ENCODE peak calls at places on chromosomes 1 and 21, in ten cellular contexts. One of them, this sample, is unnamed.

GRCh38 chr1:110056776-110057175 is 13.7 kb downstream of the ALX3 start:
- DNase-seq in sigmoid colon: no peak
- DNase-seq in ovary: no peak
- DNase-seq in K562: no peak
- DNase-seq in esophagus muscularis mucosa: no peak
- DNase-seq in tibial nerve: no peak
- DNase-seq in A549: no peak
- DNase-seq in upper lobe of left lung: no peak
- DNase-seq in transverse colon: peak; percentile 44
- DNase-seq in stomach: no peak
- DNase-seq in this sample: no peak

GRCh38 chr21:38479641-38480515 is 18.4 kb downstream of the ERG start:
- DNase-seq in stomach: no peak
- DNase-seq in K562: no peak
- DNase-seq in sigmoid colon: no peak
- DNase-seq in upper lobe of left lung: no peak
- DNase-seq in ovary: no peak
- DNase-seq in A549: no peak
- DNase-seq in transverse colon: no peak
- DNase-seq in tibial nerve: no peak
- DNase-seq in esophagus muscularis mucosa: no peak
- DNase-seq in this sample: no peak

GRCh38 chr21:29822064-29822463 is 117.7 kb downstream of the GRIK1 start:
- DNase-seq in tibial nerve: no peak
- DNase-seq in transverse colon: no peak
- DNase-seq in A549: no peak
- DNase-seq in ovary: no peak
- DNase-seq in stomach: no peak
- DNase-seq in K562: no peak
- DNase-seq in esophagus muscularis mucosa: no peak
- DNase-seq in sigmoid colon: no peak
- DNase-seq in upper lobe of left lung: no peak
- DNase-seq in this sample: no peak

GRCh38 chr1:37752213-37752582 is 12.7 kb downstream of the EPHA10 start:
- DNase-seq in A549: no peak
- DNase-seq in stomach: no peak
- DNase-seq in sigmoid colon: no peak
- DNase-seq in esophagus muscularis mucosa: no peak
- DNase-seq in tibial nerve: no peak
- DNase-seq in upper lobe of left lung: no peak
- DNase-seq in transverse colon: no peak
- DNase-seq in K562: no peak
- DNase-seq in ovary: no peak
- DNase-seq in this sample: no peak

GRCh38 chr21:33042812-33043211 is 17.1 kb downstream of the OLIG2 start:
- DNase-seq in stomach: no peak
- DNase-seq in sigmoid colon: no peak
- DNase-seq in A549: peak; percentile 8
- DNase-seq in ovary: no peak
- DNase-seq in esophagus muscularis mucosa: no peak
- DNase-seq in upper lobe of left lung: no peak
- DNase-seq in K562: no peak
- DNase-seq in transverse colon: no peak
- DNase-seq in tibial nerve: no peak
- DNase-seq in this sample: no peak

GRCh38 chr1:45802343-45803298 is 791 bp upstream of the MAST2 start:
- DNase-seq in stomach: peak; percentile 59
- DNase-seq in tibial nerve: peak; percentile 68
- DNase-seq in esophagus muscularis mucosa: peak; percentile 95
- DNase-seq in transverse colon: peak; percentile 67
- DNase-seq in upper lobe of left lung: peak; percentile 88
- DNase-seq in A549: peak; percentile 86
- DNase-seq in sigmoid colon: peak; percentile 94
- DNase-seq in ovary: peak; percentile 74
- DNase-seq in K562: peak; percentile 91
- DNase-seq in this sample: peak; percentile 86

GRCh38 chr1:86551305-86551704 is 4.4 kb downstream of the CLCA4 start:
- DNase-seq in upper lobe of left lung: no peak
- DNase-seq in A549: no peak
- DNase-seq in tibial nerve: no peak
- DNase-seq in transverse colon: no peak
- DNase-seq in ovary: no peak
- DNase-seq in stomach: no peak
- DNase-seq in K562: no peak
- DNase-seq in sigmoid colon: no peak
- DNase-seq in esophagus muscularis mucosa: no peak
- DNase-seq in this sample: no peak

GRCh38 chr1:3899776-3900149 is 309 bp downstream of the C1orf174 start:
- DNase-seq in transverse colon: no peak
- DNase-seq in A549: no peak
- DNase-seq in stomach: no peak
- DNase-seq in K562: no peak
- DNase-seq in ovary: no peak
- DNase-seq in esophagus muscularis mucosa: no peak
- DNase-seq in tibial nerve: no peak
- DNase-seq in sigmoid colon: no peak
- DNase-seq in upper lobe of left lung: peak; percentile 31
- DNase-seq in this sample: no peak

GRCh38 chr1:60762176-60762575 is 320.2 kb upstream of the NFIA start:
- DNase-seq in sigmoid colon: no peak
- DNase-seq in ovary: no peak
- DNase-seq in upper lobe of left lung: no peak
- DNase-seq in esophagus muscularis mucosa: no peak
- DNase-seq in K562: no peak
- DNase-seq in stomach: no peak
- DNase-seq in transverse colon: no peak
- DNase-seq in A549: no peak
- DNase-seq in tibial nerve: no peak
- DNase-seq in this sample: no peak

GRCh38 chr1:225700164-225700740 is 47.3 kb upstream of the ENAH start:
- DNase-seq in A549: peak; percentile 89
- DNase-seq in stomach: no peak
- DNase-seq in sigmoid colon: no peak
- DNase-seq in K562: no peak
- DNase-seq in tibial nerve: peak; percentile 18
- DNase-seq in transverse colon: no peak
- DNase-seq in esophagus muscularis mucosa: no peak
- DNase-seq in ovary: no peak
- DNase-seq in upper lobe of left lung: no peak
- DNase-seq in this sample: peak; percentile 40

GRCh38 chr1:228093050-228093906 is 9.8 kb downstream of the C1orf35 start:
- DNase-seq in A549: no peak
- DNase-seq in esophagus muscularis mucosa: no peak
- DNase-seq in upper lobe of left lung: no peak
- DNase-seq in tibial nerve: no peak
- DNase-seq in sigmoid colon: peak; percentile 47
- DNase-seq in transverse colon: no peak
- DNase-seq in K562: no peak
- DNase-seq in stomach: peak; percentile 21
- DNase-seq in ovary: peak; percentile 17
- DNase-seq in this sample: peak; percentile 71

GRCh38 chr21:32626633-32627196 is 14.5 kb upstream of the CFAP298 start:
- DNase-seq in sigmoid colon: no peak
- DNase-seq in A549: no peak
- DNase-seq in stomach: no peak
- DNase-seq in upper lobe of left lung: no peak
- DNase-seq in esophagus muscularis mucosa: no peak
- DNase-seq in tibial nerve: no peak
- DNase-seq in transverse colon: no peak
- DNase-seq in ovary: no peak
- DNase-seq in K562: no peak
- DNase-seq in this sample: no peak

GRCh38 chr21:36430841-36431240 is 45.6 kb downstream of the CHAF1B start:
- DNase-seq in K562: no peak
- DNase-seq in ovary: no peak
- DNase-seq in tibial nerve: no peak
- DNase-seq in esophagus muscularis mucosa: no peak
- DNase-seq in transverse colon: no peak
- DNase-seq in upper lobe of left lung: no peak
- DNase-seq in stomach: no peak
- DNase-seq in sigmoid colon: no peak
- DNase-seq in A549: no peak
- DNase-seq in this sample: no peak

GRCh38 chr1:214685906-214686305 is 82.9 kb downstream of the CENPF start:
- DNase-seq in stomach: no peak
- DNase-seq in upper lobe of left lung: no peak
- DNase-seq in ovary: no peak
- DNase-seq in transverse colon: no peak
- DNase-seq in A549: no peak
- DNase-seq in K562: no peak
- DNase-seq in esophagus muscularis mucosa: no peak
- DNase-seq in tibial nerve: no peak
- DNase-seq in sigmoid colon: no peak
- DNase-seq in this sample: no peak

GRCh38 chr1:54804471-54805132 is 3.5 kb upstream of the TTC22 start:
- DNase-seq in ovary: peak; percentile 23
- DNase-seq in transverse colon: peak; percentile 44
- DNase-seq in upper lobe of left lung: no peak
- DNase-seq in sigmoid colon: peak; percentile 22
- DNase-seq in K562: no peak
- DNase-seq in esophagus muscularis mucosa: no peak
- DNase-seq in A549: no peak
- DNase-seq in tibial nerve: no peak
- DNase-seq in stomach: no peak
- DNase-seq in this sample: peak; percentile 26

GRCh38 chr1:175005085-175005783 is 5.5 kb downstream of the CACYBP start:
- DNase-seq in sigmoid colon: no peak
- DNase-seq in tibial nerve: no peak
- DNase-seq in esophagus muscularis mucosa: no peak
- DNase-seq in stomach: no peak
- DNase-seq in ovary: no peak
- DNase-seq in K562: no peak
- DNase-seq in A549: no peak
- DNase-seq in upper lobe of left lung: no peak
- DNase-seq in transverse colon: no peak
- DNase-seq in this sample: no peak

GRCh38 chr1:240401721-240402120 is 210.2 kb downstream of the GREM2 start:
- DNase-seq in A549: no peak
- DNase-seq in esophagus muscularis mucosa: no peak
- DNase-seq in K562: no peak
- DNase-seq in transverse colon: no peak
- DNase-seq in ovary: no peak
- DNase-seq in tibial nerve: no peak
- DNase-seq in sigmoid colon: no peak
- DNase-seq in upper lobe of left lung: peak; percentile 54
- DNase-seq in stomach: no peak
- DNase-seq in this sample: no peak

GRCh38 chr1:182120411-182121258 is 59.1 kb upstream of the ZNF648 start:
- DNase-seq in sigmoid colon: no peak
- DNase-seq in stomach: peak; percentile 84
- DNase-seq in tibial nerve: peak; percentile 53
- DNase-seq in upper lobe of left lung: peak; percentile 41
- DNase-seq in transverse colon: peak; percentile 39
- DNase-seq in K562: no peak
- DNase-seq in ovary: peak; percentile 80
- DNase-seq in esophagus muscularis mucosa: no peak
- DNase-seq in A549: peak; percentile 62
- DNase-seq in this sample: no peak
- H3K4me3 ChIP-seq in sigmoid colon: no peak overlapping the region
- H3K4me3 ChIP-seq in stomach: no peak overlapping the region
- H3K4me3 ChIP-seq in tibial nerve: no peak overlapping the region
- H3K4me3 ChIP-seq in upper lobe of left lung: no peak overlapping the region
- H3K4me3 ChIP-seq in transverse colon: no peak overlapping the region
- H3K4me3 ChIP-seq in K562: no peak overlapping the region
- H3K4me3 ChIP-seq in ovary: no peak overlapping the region
- H3K4me3 ChIP-seq in esophagus muscularis mucosa: no peak overlapping the region
- H3K4me3 ChIP-seq in A549: no peak overlapping the region
- H3K4me3 ChIP-seq in this sample: no peak overlapping the region

GRCh38 chr1:246608616-246609376 is 42.5 kb downstream of the CNST start:
- DNase-seq in sigmoid colon: peak; percentile 82
- DNase-seq in ovary: peak; percentile 51
- DNase-seq in transverse colon: peak; percentile 76
- DNase-seq in stomach: peak; percentile 93
- DNase-seq in upper lobe of left lung: peak; percentile 95
- DNase-seq in tibial nerve: peak; percentile 55
- DNase-seq in K562: no peak
- DNase-seq in esophagus muscularis mucosa: no peak
- DNase-seq in A549: peak; percentile 34
- DNase-seq in this sample: peak; percentile 85
- TF ChIP-seq CTCF in sigmoid colon: no peak
- TF ChIP-seq CTCF in ovary: no peak
- TF ChIP-seq CTCF in transverse colon: no peak
- TF ChIP-seq CTCF in stomach: no peak
- TF ChIP-seq CTCF in upper lobe of left lung: peak; percentile 43
- TF ChIP-seq CTCF in tibial nerve: no peak
- TF ChIP-seq CTCF in K562: no peak
- TF ChIP-seq CTCF in esophagus muscularis mucosa: peak; percentile 23
- TF ChIP-seq CTCF in A549: no peak
- TF ChIP-seq CTCF in this sample: no peak

GRCh38 chr1:75794382-75794781 is 2.3 kb upstream of the MSH4 start:
- DNase-seq in sigmoid colon: no peak
- DNase-seq in ovary: no peak
- DNase-seq in tibial nerve: no peak
- DNase-seq in stomach: no peak
- DNase-seq in K562: no peak
- DNase-seq in esophagus muscularis mucosa: no peak
- DNase-seq in transverse colon: no peak
- DNase-seq in upper lobe of left lung: no peak
- DNase-seq in A549: no peak
- DNase-seq in this sample: no peak
- TF ChIP-seq EP300 in sigmoid colon: no peak
- TF ChIP-seq EP300 in ovary: no peak
- TF ChIP-seq EP300 in tibial nerve: no peak
- TF ChIP-seq EP300 in stomach: no peak
- TF ChIP-seq EP300 in K562: no peak
- TF ChIP-seq EP300 in esophagus muscularis mucosa: no peak
- TF ChIP-seq EP300 in transverse colon: no peak
- TF ChIP-seq EP300 in upper lobe of left lung: no peak
- TF ChIP-seq EP300 in A549: no peak
- TF ChIP-seq EP300 in this sample: no peak

GRCh38 chr1:153546796-153547559 is 1.4 kb upstream of the S100A4 start:
- DNase-seq in A549: no peak
- DNase-seq in tibial nerve: no peak
- DNase-seq in transverse colon: peak; percentile 6
- DNase-seq in sigmoid colon: no peak
- DNase-seq in ovary: peak; percentile 23
- DNase-seq in esophagus muscularis mucosa: no peak
- DNase-seq in stomach: no peak
- DNase-seq in upper lobe of left lung: peak; percentile 15
- DNase-seq in K562: no peak
- DNase-seq in this sample: no peak

GRCh38 chr1:153547560-153548551 is 1.2 kb downstream of the S100A3 start:
- DNase-seq in upper lobe of left lung: peak; percentile 19
- DNase-seq in tibial nerve: no peak
- DNase-seq in esophagus muscularis mucosa: no peak
- DNase-seq in stomach: no peak
- DNase-seq in A549: no peak
- DNase-seq in sigmoid colon: peak; percentile 68
- DNase-seq in ovary: peak; percentile 23
- DNase-seq in K562: no peak
- DNase-seq in transverse colon: peak; percentile 7
- DNase-seq in this sample: no peak

GRCh38 chr1:153544453-153545066 is 1.0 kb downstream of the S100A4 start:
- DNase-seq in K562: no peak
- DNase-seq in A549: no peak
- DNase-seq in transverse colon: no peak
- DNase-seq in ovary: no peak
- DNase-seq in sigmoid colon: no peak
- DNase-seq in tibial nerve: no peak
- DNase-seq in stomach: no peak
- DNase-seq in upper lobe of left lung: no peak
- DNase-seq in esophagus muscularis mucosa: no peak
- DNase-seq in this sample: no peak

GRCh38 chr1:153545067-153546055 is at the start of gene S100A4:
- DNase-seq in esophagus muscularis mucosa: peak; percentile 97
- DNase-seq in sigmoid colon: peak; percentile 97
- DNase-seq in stomach: peak; percentile 97
- DNase-seq in K562: peak; percentile 94
- DNase-seq in ovary: peak; percentile 88
- DNase-seq in transverse colon: peak; percentile 97
- DNase-seq in tibial nerve: peak; percentile 94
- DNase-seq in upper lobe of left lung: peak; percentile 97
- DNase-seq in A549: peak; percentile 97
- DNase-seq in this sample: peak; percentile 97

GRCh38 chr1:153546371-153546770 is 765 bp upstream of the S100A4 start:
- DNase-seq in upper lobe of left lung: peak; percentile 16
- DNase-seq in transverse colon: no peak
- DNase-seq in stomach: no peak
- DNase-seq in A549: no peak
- DNase-seq in K562: no peak
- DNase-seq in ovary: peak; percentile 13
- DNase-seq in tibial nerve: no peak
- DNase-seq in esophagus muscularis mucosa: no peak
- DNase-seq in sigmoid colon: no peak
- DNase-seq in this sample: no peak
- H3K4me3 ChIP-seq in upper lobe of left lung: no peak overlapping the region
- H3K4me3 ChIP-seq in transverse colon: no peak overlapping the region
- H3K4me3 ChIP-seq in stomach: no peak overlapping the region
- H3K4me3 ChIP-seq in A549: peak overlapping the region; percentile 62
- H3K4me3 ChIP-seq in K562: no peak overlapping the region
- H3K4me3 ChIP-seq in ovary: no peak overlapping the region
- H3K4me3 ChIP-seq in tibial nerve: peak overlapping the region; percentile 47
- H3K4me3 ChIP-seq in esophagus muscularis mucosa: peak overlapping the region; percentile 51
- H3K4me3 ChIP-seq in sigmoid colon: peak overlapping the region; percentile 50
- H3K4me3 ChIP-seq in this sample: peak overlapping the region; percentile 58